ENCODE peak calls at places on chromosomes 11 and 22, in seven cellular contexts. One of them, this sample, is unnamed.

GRCh38 chr11:134502153-134502550 is 90.1 kb upstream of the B3GAT1 start:
- DNase-seq in esophagus squamous epithelium: no peak
- DNase-seq in NB4: no peak
- DNase-seq in GM12891: no peak
- DNase-seq in A549: no peak
- DNase-seq in H1: no peak
- DNase-seq in spleen: no peak
- DNase-seq in this sample: no peak

GRCh38 chr11:12599408-12600143 is 74.6 kb upstream of the TEAD1 start:
- DNase-seq in GM12891: peak
- DNase-seq in esophagus squamous epithelium: no peak
- DNase-seq in spleen: peak
- DNase-seq in H1: peak
- DNase-seq in A549: peak
- DNase-seq in NB4: peak
- DNase-seq in this sample: no peak

GRCh38 chr11:99351620-99352019 is 330.9 kb downstream of the CNTN5 start:
- DNase-seq in A549: no peak
- DNase-seq in NB4: no peak
- DNase-seq in H1: no peak
- DNase-seq in GM12891: no peak
- DNase-seq in spleen: no peak
- DNase-seq in esophagus squamous epithelium: no peak
- DNase-seq in this sample: no peak

GRCh38 chr11:66080055-66080817 is 10.2 kb downstream of the PACS1 start:
- DNase-seq in spleen: no peak
- DNase-seq in GM12891: no peak
- DNase-seq in A549: peak
- DNase-seq in NB4: peak
- DNase-seq in H1: no peak
- DNase-seq in esophagus squamous epithelium: no peak
- DNase-seq in this sample: peak

GRCh38 chr11:134231958-134232674 is 7.6 kb downstream of the VPS26B start:
- DNase-seq in NB4: no peak
- DNase-seq in esophagus squamous epithelium: no peak
- DNase-seq in GM12891: no peak
- DNase-seq in A549: no peak
- DNase-seq in H1: no peak
- DNase-seq in spleen: no peak
- DNase-seq in this sample: no peak

GRCh38 chr11:12526789-12527188 is 147.4 kb upstream of the TEAD1 start:
- DNase-seq in esophagus squamous epithelium: no peak
- DNase-seq in H1: no peak
- DNase-seq in spleen: no peak
- DNase-seq in NB4: no peak
- DNase-seq in A549: no peak
- DNase-seq in GM12891: no peak
- DNase-seq in this sample: peak

GRCh38 chr11:66411323-66411722 is 9.5 kb upstream of the NPAS4 start:
- DNase-seq in GM12891: no peak
- DNase-seq in NB4: no peak
- DNase-seq in esophagus squamous epithelium: no peak
- DNase-seq in spleen: no peak
- DNase-seq in A549: no peak
- DNase-seq in H1: no peak
- DNase-seq in this sample: no peak

GRCh38 chr11:1219446-1219835 is 3.4 kb upstream of the MUC5B start:
- DNase-seq in NB4: no peak
- DNase-seq in esophagus squamous epithelium: no peak
- DNase-seq in spleen: peak
- DNase-seq in GM12891: no peak
- DNase-seq in A549: no peak
- DNase-seq in H1: no peak
- DNase-seq in this sample: no peak

GRCh38 chr11:47980907-47981621 is 705 bp downstream of the PTPRJ start:
- DNase-seq in GM12891: peak
- DNase-seq in spleen: peak
- DNase-seq in H1: peak
- DNase-seq in NB4: peak
- DNase-seq in esophagus squamous epithelium: no peak
- DNase-seq in A549: peak
- DNase-seq in this sample: no peak

GRCh38 chr11:73388241-73389133 is 12.3 kb downstream of the RELT start:
- DNase-seq in GM12891: no peak
- DNase-seq in A549: no peak
- DNase-seq in NB4: peak
- DNase-seq in esophagus squamous epithelium: no peak
- DNase-seq in H1: no peak
- DNase-seq in spleen: peak
- DNase-seq in this sample: no peak

GRCh38 chr11:17513853-17514252 is 30.4 kb downstream of the USH1C start:
- DNase-seq in NB4: no peak
- DNase-seq in spleen: no peak
- DNase-seq in A549: no peak
- DNase-seq in esophagus squamous epithelium: no peak
- DNase-seq in H1: no peak
- DNase-seq in GM12891: no peak
- DNase-seq in this sample: no peak

GRCh38 chr22:27460596-27461347 is 340.8 kb downstream of the MN1 start:
- DNase-seq in GM12891: no peak
- DNase-seq in NB4: no peak
- DNase-seq in H1: no peak
- DNase-seq in spleen: no peak
- DNase-seq in A549: no peak
- DNase-seq in esophagus squamous epithelium: no peak
- DNase-seq in this sample: no peak

GRCh38 chr22:38203090-38203810 is 1.5 kb downstream of the MAFF start:
- DNase-seq in GM12891: no peak
- DNase-seq in spleen: peak
- DNase-seq in esophagus squamous epithelium: no peak
- DNase-seq in NB4: no peak
- DNase-seq in A549: peak
- DNase-seq in H1: peak
- DNase-seq in this sample: no peak

GRCh38 chr11:33168605-33169240 is 7.4 kb upstream of the CSTF3 start:
- DNase-seq in esophagus squamous epithelium: no peak
- DNase-seq in spleen: no peak
- DNase-seq in NB4: no peak
- DNase-seq in GM12891: no peak
- DNase-seq in A549: no peak
- DNase-seq in H1: no peak
- DNase-seq in this sample: no peak

GRCh38 chr11:68128682-68129327 is 7.6 kb upstream of the CHKA start:
- DNase-seq in esophagus squamous epithelium: no peak
- DNase-seq in NB4: no peak
- DNase-seq in A549: no peak
- DNase-seq in H1: no peak
- DNase-seq in spleen: peak
- DNase-seq in GM12891: no peak
- DNase-seq in this sample: no peak

GRCh38 chr22:50624347-50625130 is 3.4 kb downstream of the ARSA start:
- DNase-seq in A549: no peak
- DNase-seq in esophagus squamous epithelium: no peak
- DNase-seq in NB4: no peak
- DNase-seq in H1: peak
- DNase-seq in GM12891: no peak
- DNase-seq in spleen: peak
- DNase-seq in this sample: no peak

GRCh38 chr11:10441652-10442503 is 13.2 kb upstream of the AMPD3 start:
- DNase-seq in spleen: no peak
- DNase-seq in esophagus squamous epithelium: no peak
- DNase-seq in GM12891: peak
- DNase-seq in H1: no peak
- DNase-seq in NB4: peak
- DNase-seq in A549: no peak
- DNase-seq in this sample: no peak

DNA sequence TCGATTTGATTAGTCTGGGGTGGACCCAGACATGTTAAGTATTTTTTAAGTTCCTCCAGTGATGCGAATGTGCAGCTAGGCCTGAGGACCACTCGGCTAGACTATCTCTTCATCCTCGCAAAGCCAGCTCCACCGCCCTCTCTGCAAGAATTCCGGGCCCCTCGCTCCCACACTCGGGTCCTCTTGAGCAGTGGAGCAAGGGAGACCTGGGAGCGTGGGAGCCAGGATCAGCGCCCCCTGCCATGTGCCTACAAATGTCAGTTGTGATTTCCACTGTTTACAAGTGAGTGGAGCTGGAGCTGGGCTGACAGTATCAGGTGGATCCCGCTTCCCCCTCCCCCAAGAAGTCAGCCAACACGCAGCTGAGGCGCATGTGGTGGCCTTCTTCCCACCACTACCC is 6.7 kb downstream of the B3GNT6 start:
- DNase-seq in GM12891: no peak
- DNase-seq in spleen: no peak
- DNase-seq in A549: no peak
- DNase-seq in H1: no peak
- DNase-seq in NB4: no peak
- DNase-seq in esophagus squamous epithelium: no peak
- DNase-seq in this sample: no peak
- TF ChIP-seq POLR2A in GM12891: no peak
- TF ChIP-seq POLR2A in spleen: no peak
- TF ChIP-seq POLR2A in A549: no peak
- TF ChIP-seq POLR2A in H1: no peak
- TF ChIP-seq POLR2A in NB4: no peak
- TF ChIP-seq POLR2A in esophagus squamous epithelium: no peak
- TF ChIP-seq POLR2A in this sample: no peak

GRCh38 chr11:6608726-6609501 is 3.1 kb downstream of the TAF10 start:
- DNase-seq in esophagus squamous epithelium: no peak
- DNase-seq in spleen: no peak
- DNase-seq in NB4: no peak
- DNase-seq in H1: no peak
- DNase-seq in A549: no peak
- DNase-seq in GM12891: no peak
- DNase-seq in this sample: no peak

GRCh38 chr11:6608011-6608410 is 4.0 kb downstream of the TAF10 start:
- DNase-seq in esophagus squamous epithelium: no peak
- DNase-seq in A549: no peak
- DNase-seq in NB4: no peak
- DNase-seq in GM12891: no peak
- DNase-seq in H1: peak
- DNase-seq in spleen: peak
- DNase-seq in this sample: no peak

GRCh38 chr11:6610591-6610990 is 1.4 kb downstream of the TAF10 start:
- DNase-seq in spleen: peak
- DNase-seq in H1: no peak
- DNase-seq in A549: no peak
- DNase-seq in NB4: no peak
- DNase-seq in GM12891: no peak
- DNase-seq in esophagus squamous epithelium: no peak
- DNase-seq in this sample: no peak

GRCh38 chr11:6611092-6612007 is 666 bp downstream of the TAF10 start:
- DNase-seq in A549: no peak
- DNase-seq in spleen: peak
- DNase-seq in NB4: peak
- DNase-seq in esophagus squamous epithelium: no peak
- DNase-seq in GM12891: no peak
- DNase-seq in H1: peak
- DNase-seq in this sample: no peak

DNA sequence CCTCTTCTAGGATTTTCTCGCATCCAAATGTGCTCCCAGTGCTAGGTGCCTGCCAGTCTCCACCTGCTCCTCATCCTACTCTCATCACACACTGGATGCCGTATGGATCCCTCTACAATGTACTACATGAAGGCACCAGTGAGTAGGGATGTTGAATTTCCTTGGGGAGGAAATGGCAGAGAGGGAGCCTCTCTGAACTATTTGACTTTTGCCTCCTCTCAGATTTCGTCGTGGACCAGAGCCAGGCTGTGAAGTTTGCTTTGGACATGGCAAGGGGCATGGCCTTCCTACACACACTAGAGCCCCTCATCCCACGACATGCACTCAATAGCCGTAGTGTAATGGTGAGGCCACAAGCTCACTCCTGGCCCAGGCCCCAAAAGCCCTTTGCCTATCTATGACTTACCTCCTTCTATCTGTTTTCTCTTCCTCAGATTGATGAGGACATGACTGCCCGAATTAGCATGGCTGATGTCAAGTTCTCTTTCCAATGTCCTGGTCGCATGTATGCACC is 2.5 kb downstream of the TAF10 start:
- DNase-seq in spleen: no peak
- DNase-seq in GM12891: no peak
- DNase-seq in A549: no peak
- DNase-seq in H1: no peak
- DNase-seq in esophagus squamous epithelium: no peak
- DNase-seq in NB4: no peak
- DNase-seq in this sample: no peak
- TF ChIP-seq POLR2A in spleen: no peak
- TF ChIP-seq POLR2A in GM12891: no peak
- TF ChIP-seq POLR2A in A549: no peak
- TF ChIP-seq POLR2A in H1: no peak
- TF ChIP-seq POLR2A in esophagus squamous epithelium: no peak
- TF ChIP-seq POLR2A in NB4: no peak
- TF ChIP-seq POLR2A in this sample: peak

DNA sequence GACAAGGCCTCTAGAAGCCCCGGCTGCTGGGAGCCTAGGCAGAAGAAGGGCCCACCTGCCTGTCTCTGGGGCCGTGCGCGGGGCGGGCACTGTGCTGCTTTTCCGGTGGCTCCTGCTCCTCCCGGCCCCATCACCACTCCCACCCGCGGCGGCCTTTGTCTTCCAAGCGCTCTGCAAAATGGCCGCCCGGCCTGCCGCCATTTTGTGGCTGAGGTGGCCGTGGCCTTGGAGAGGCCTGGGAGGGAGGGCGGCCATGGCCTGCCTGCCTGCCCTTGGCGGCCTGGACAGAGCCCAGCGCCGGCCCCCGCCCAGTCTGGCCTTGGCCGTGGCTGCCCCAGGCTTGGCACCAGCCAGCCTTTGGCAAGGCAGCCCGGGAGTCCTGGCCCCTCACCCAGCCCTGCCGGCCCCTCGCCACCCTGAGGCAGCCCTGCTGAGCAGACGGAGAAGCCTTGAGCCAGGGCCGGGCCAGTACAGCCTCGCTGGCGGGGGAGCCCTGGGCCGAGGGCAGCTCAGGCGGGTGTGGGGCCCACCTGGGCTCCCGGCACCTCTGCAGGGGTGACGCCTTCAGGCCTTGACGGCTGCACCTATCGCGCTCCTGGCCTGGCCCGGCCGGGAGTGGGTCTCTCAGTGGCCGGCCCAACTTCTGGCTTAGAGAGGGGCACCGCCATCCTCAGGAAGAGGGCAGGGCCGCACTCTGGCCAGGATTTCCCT is 46.0 kb upstream of the PPARA start:
- DNase-seq in H1: no peak
- DNase-seq in esophagus squamous epithelium: no peak
- DNase-seq in NB4: no peak
- DNase-seq in spleen: peak
- DNase-seq in GM12891: no peak
- DNase-seq in A549: no peak
- DNase-seq in this sample: no peak
- TF ChIP-seq POLR2A in H1: no peak
- TF ChIP-seq POLR2A in esophagus squamous epithelium: no peak
- TF ChIP-seq POLR2A in NB4: no peak
- TF ChIP-seq POLR2A in spleen: no peak
- TF ChIP-seq POLR2A in GM12891: no peak
- TF ChIP-seq POLR2A in A549: no peak
- TF ChIP-seq POLR2A in this sample: no peak

DNA sequence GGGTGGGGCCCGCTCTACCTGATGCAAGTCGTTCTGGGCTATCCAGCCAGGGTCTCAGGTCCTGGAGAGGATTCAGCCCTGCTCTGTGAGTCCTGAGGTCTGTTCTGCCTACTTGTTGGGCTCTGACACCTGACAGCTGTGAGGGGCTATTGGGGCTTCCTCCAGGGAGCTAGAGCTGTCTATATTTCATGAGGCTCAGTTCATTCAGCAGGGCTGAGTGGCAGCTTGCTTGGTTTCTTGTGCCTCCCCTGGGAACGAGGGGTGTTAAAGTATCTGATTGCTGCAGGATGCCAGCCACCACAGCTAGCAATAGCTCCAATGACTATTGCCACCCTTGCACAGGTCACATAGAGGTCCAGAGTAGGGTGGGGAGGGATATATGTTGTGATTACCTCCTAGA is 26.7 kb downstream of the INSC start:
- DNase-seq in H1: no peak
- DNase-seq in esophagus squamous epithelium: no peak
- DNase-seq in GM12891: no peak
- DNase-seq in A549: no peak
- DNase-seq in spleen: no peak
- DNase-seq in NB4: no peak
- DNase-seq in this sample: no peak
- TF ChIP-seq POLR2A in H1: no peak
- TF ChIP-seq POLR2A in esophagus squamous epithelium: no peak
- TF ChIP-seq POLR2A in GM12891: no peak
- TF ChIP-seq POLR2A in A549: no peak
- TF ChIP-seq POLR2A in spleen: no peak
- TF ChIP-seq POLR2A in NB4: no peak
- TF ChIP-seq POLR2A in this sample: no peak

This sample was measured in H54.